ENCODE peak calls at places on chromosomes 11 and 22, in seven cellular contexts. One of them, this sample, is unnamed.

GRCh38 chr11:12862761-12863469 is 146.2 kb upstream of the RASSF10 start:
- DNase-seq in WTC11: peak
- DNase-seq in stimulated activated CD8-positive, alpha-beta memory T cell treated with anti-CD3 and anti-CD28 coated beads, Interleukin-15, amount 100 ng/mL, for 4 hours: no peak
- DNase-seq in SHP77: no peak
- DNase-seq in activated effector memory CD4-positive, alpha-beta T cell treated with Interleukin-2 at 50 U/mL for 16 hours: no peak
- DNase-seq in posterior cingulate gyrus: peak
- DNase-seq in naive thymus-derived CD4-positive, alpha-beta T cell: no peak
- DNase-seq in this sample: peak

GRCh38 chr11:34641456-34641855 is 20.6 kb downstream of the EHF start:
- DNase-seq in WTC11: no peak
- DNase-seq in stimulated activated CD8-positive, alpha-beta memory T cell treated with anti-CD3 and anti-CD28 coated beads, Interleukin-15, amount 100 ng/mL, for 4 hours: no peak
- DNase-seq in SHP77: no peak
- DNase-seq in activated effector memory CD4-positive, alpha-beta T cell treated with Interleukin-2 at 50 U/mL for 16 hours: no peak
- DNase-seq in posterior cingulate gyrus: no peak
- DNase-seq in naive thymus-derived CD4-positive, alpha-beta T cell: no peak
- DNase-seq in this sample: no peak

GRCh38 chr11:554824-555499 is 5.6 kb downstream of the LMNTD2 start:
- DNase-seq in WTC11: peak
- DNase-seq in stimulated activated CD8-positive, alpha-beta memory T cell treated with anti-CD3 and anti-CD28 coated beads, Interleukin-15, amount 100 ng/mL, for 4 hours: peak
- DNase-seq in SHP77: peak
- DNase-seq in activated effector memory CD4-positive, alpha-beta T cell treated with Interleukin-2 at 50 U/mL for 16 hours: peak
- DNase-seq in posterior cingulate gyrus: no peak
- DNase-seq in naive thymus-derived CD4-positive, alpha-beta T cell: peak
- DNase-seq in this sample: no peak

GRCh38 chr22:17931400-17931825 is 92.9 kb downstream of the MICAL3 start:
- DNase-seq in WTC11: no peak
- DNase-seq in stimulated activated CD8-positive, alpha-beta memory T cell treated with anti-CD3 and anti-CD28 coated beads, Interleukin-15, amount 100 ng/mL, for 4 hours: no peak
- DNase-seq in SHP77: no peak
- DNase-seq in activated effector memory CD4-positive, alpha-beta T cell treated with Interleukin-2 at 50 U/mL for 16 hours: no peak
- DNase-seq in posterior cingulate gyrus: peak
- DNase-seq in naive thymus-derived CD4-positive, alpha-beta T cell: no peak
- DNase-seq in this sample: no peak

GRCh38 chr11:96317985-96318384 is 25.0 kb downstream of the MAML2 start:
- DNase-seq in WTC11: no peak
- DNase-seq in stimulated activated CD8-positive, alpha-beta memory T cell treated with anti-CD3 and anti-CD28 coated beads, Interleukin-15, amount 100 ng/mL, for 4 hours: no peak
- DNase-seq in SHP77: no peak
- DNase-seq in activated effector memory CD4-positive, alpha-beta T cell treated with Interleukin-2 at 50 U/mL for 16 hours: no peak
- DNase-seq in posterior cingulate gyrus: no peak
- DNase-seq in naive thymus-derived CD4-positive, alpha-beta T cell: no peak
- DNase-seq in this sample: no peak

GRCh38 chr11:1310772-1311468 is 1.5 kb upstream of the TOLLIP start:
- DNase-seq in WTC11: no peak
- DNase-seq in stimulated activated CD8-positive, alpha-beta memory T cell treated with anti-CD3 and anti-CD28 coated beads, Interleukin-15, amount 100 ng/mL, for 4 hours: peak
- DNase-seq in SHP77: no peak
- DNase-seq in activated effector memory CD4-positive, alpha-beta T cell treated with Interleukin-2 at 50 U/mL for 16 hours: peak
- DNase-seq in posterior cingulate gyrus: peak
- DNase-seq in naive thymus-derived CD4-positive, alpha-beta T cell: peak
- DNase-seq in this sample: no peak

GRCh38 chr11:18420067-18420466 is 7.9 kb downstream of the LDHC start:
- DNase-seq in WTC11: no peak
- DNase-seq in stimulated activated CD8-positive, alpha-beta memory T cell treated with anti-CD3 and anti-CD28 coated beads, Interleukin-15, amount 100 ng/mL, for 4 hours: no peak
- DNase-seq in SHP77: no peak
- DNase-seq in activated effector memory CD4-positive, alpha-beta T cell treated with Interleukin-2 at 50 U/mL for 16 hours: no peak
- DNase-seq in posterior cingulate gyrus: no peak
- DNase-seq in naive thymus-derived CD4-positive, alpha-beta T cell: no peak
- DNase-seq in this sample: no peak

GRCh38 chr11:84894666-84895065 is 732.5 kb downstream of the DLG2 start:
- DNase-seq in WTC11: peak
- DNase-seq in stimulated activated CD8-positive, alpha-beta memory T cell treated with anti-CD3 and anti-CD28 coated beads, Interleukin-15, amount 100 ng/mL, for 4 hours: no peak
- DNase-seq in SHP77: no peak
- DNase-seq in activated effector memory CD4-positive, alpha-beta T cell treated with Interleukin-2 at 50 U/mL for 16 hours: no peak
- DNase-seq in posterior cingulate gyrus: no peak
- DNase-seq in naive thymus-derived CD4-positive, alpha-beta T cell: no peak
- DNase-seq in this sample: no peak

GRCh38 chr22:45997077-45997774 is 20.3 kb upstream of the WNT7B start:
- DNase-seq in WTC11: no peak
- DNase-seq in stimulated activated CD8-positive, alpha-beta memory T cell treated with anti-CD3 and anti-CD28 coated beads, Interleukin-15, amount 100 ng/mL, for 4 hours: no peak
- DNase-seq in SHP77: peak
- DNase-seq in activated effector memory CD4-positive, alpha-beta T cell treated with Interleukin-2 at 50 U/mL for 16 hours: no peak
- DNase-seq in posterior cingulate gyrus: peak
- DNase-seq in naive thymus-derived CD4-positive, alpha-beta T cell: no peak
- DNase-seq in this sample: peak

This sample was measured in dorsolateral prefrontal cortex.